ENCODE peak calls at places on chromosomes 16 and 17, in six cellular contexts. V is central memory CD4-positive, alpha-beta T cell; M is pulmonary artery endothelial cell; G is stimulated activated CD8-positive, alpha-beta memory T cell treated with anti-CD3 and anti-CD28 coated beads, Interleukin-7, amount 100 ng/mL, for 1 hour; U is NCI-H345; W is fibroblast of the conjunctiva. Z is an unnamed sample.

GRCh38 chr16:67537636-67538591 is 9.3 kb downstream of the RIPOR1 start:
- DNase-seq in V (peak), M (no peak), G (peak), U (no peak), W (no peak), Z (no peak)

GRCh38 chr16:50666658-50667496 is 14.2 kb downstream of the SNX20 start:
- DNase-seq in V (peak), M (no peak), G (no peak), U (no peak), W (no peak), Z (no peak)

GRCh38 chr16:549544-550263 is 10.5 kb upstream of the PRR35 start:
- DNase-seq in V (no peak), M (no peak), G (no peak), U (no peak), W (no peak), Z (no peak)

GRCh38 chr16:75420987-75421819 is 12.1 kb downstream of the CFDP1 start:
- DNase-seq in V (peak), M (no peak), G (no peak), U (no peak), W (peak), Z (peak)

GRCh38 chr17:2789700-2790099 is 6.5 kb upstream of the RAP1GAP2 start:
- DNase-seq in V (no peak), M (no peak), G (no peak), U (no peak), W (no peak), Z (no peak)

GRCh38 chr17:56831364-56832095 is 2.2 kb downstream of the C17orf67 start:
- DNase-seq in V (no peak), M (no peak), G (no peak), U (no peak), W (no peak), Z (no peak)

GRCh38 chr17:44170499-44171201 is at the start of gene ASB16:
- DNase-seq in V (no peak), M (no peak), G (no peak), U (no peak), W (no peak), Z (no peak)

GRCh38 chr16:30985401-30986128 is 558 bp downstream of the HSD3B7 start:
- DNase-seq in V (no peak), M (no peak), G (no peak), U (peak), W (no peak), Z (peak)

GRCh38 chr17:79633937-79634813 is 23.3 kb upstream of the RBFOX3 start:
- DNase-seq in V (no peak), M (no peak), G (no peak), U (no peak), W (no peak), Z (peak)

GRCh38 chr16:23835390-23836077 is at the start of gene PRKCB:
- DNase-seq in V (peak), M (no peak), G (peak), U (peak), W (no peak), Z (peak)

GRCh38 chr17:47829870-47830269 is 1.5 kb downstream of the MRPL10 start:
- DNase-seq in V (peak), M (no peak), G (no peak), U (no peak), W (no peak), Z (no peak)

GRCh38 chr16:47611848-47612493 is 150.8 kb downstream of the PHKB start:
- DNase-seq in V (no peak), M (no peak), G (no peak), U (no peak), W (no peak), Z (no peak)

GRCh38 chr16:30535777-30536190 is 1.1 kb upstream of the ZNF747 start:
- DNase-seq in V (peak), M (peak), G (no peak), U (peak), W (peak), Z (no peak)

GRCh38 chr16:81499576-81500380 is 55.2 kb downstream of the CMIP start:
- DNase-seq in V (no peak), M (no peak), G (no peak), U (no peak), W (no peak), Z (no peak)

GRCh38 chr17:2101448-2102257 is 46.8 kb downstream of the HIC1 start:
- DNase-seq in V (peak), M (no peak), G (no peak), U (no peak), W (no peak), Z (no peak)

GRCh38 chr16:6947291-6947690 is 385.4 kb upstream of the RBFOX1 start:
- DNase-seq in V (no peak), M (no peak), G (no peak), U (no peak), W (no peak), Z (no peak)

Z was measured in suprapubic skin.